ENCODE peak calls at places on chromosomes 7 and 10, in eight cellular contexts. K is Caki2, Q is SW 1271, F is mucosa of gallbladder, R is GM23338, C is choroid plexus epithelial cell, V is B cell, I is cardiac muscle cell. T is an unnamed sample.

GRCh38 chr7:129502708-129503685 is 666 bp downstream of the SMKR1 start:
- DNase-seq in V (no peak), K (no peak), Q (no peak), I (peak), C (no peak), F (no peak), R (peak), T (no peak)

GRCh38 chr7:74344128-74344496 is 54.9 kb downstream of the CLIP2 start:
- DNase-seq in F (no peak), I (no peak), K (peak), R (no peak), C (peak), Q (no peak), V (no peak), T (peak)

GRCh38 chr10:3775671-3776551 is 9.1 kb downstream of the KLF6 start:
- DNase-seq in C (peak), K (peak), I (no peak), R (peak), V (no peak), F (no peak), Q (no peak), T (peak)

GRCh38 chr10:32239770-32240169 is 107.2 kb downstream of the EPC1 start:
- DNase-seq in R (no peak), C (peak), K (no peak), Q (no peak), V (no peak), I (no peak), F (no peak), T (peak)

GRCh38 chr10:70874061-70874460 is 14.3 kb downstream of the PCBD1 start:
- DNase-seq in F (no peak), Q (no peak), I (no peak), V (no peak), R (no peak), K (no peak), C (no peak), T (no peak)

GRCh38 chr7:30924624-30925023 is 13.0 kb downstream of the AQP1 start:
- DNase-seq in V (no peak), I (no peak), F (peak), R (no peak), K (no peak), Q (no peak), C (no peak), T (no peak)

GRCh38 chr10:104256335-104257080 is 1.8 kb downstream of the GSTO1 start:
- DNase-seq in C (peak), V (no peak), K (no peak), R (no peak), Q (no peak), I (no peak), F (no peak), T (peak)

GRCh38 chr7:85497999-85498398 is 311.1 kb upstream of the SEMA3D start:
- DNase-seq in I (no peak), F (no peak), C (peak), Q (no peak), V (no peak), K (no peak), R (no peak), T (no peak)

GRCh38 chr7:192035-192649 is at the start of gene FAM20C:
- DNase-seq in K (peak), I (peak), F (peak), Q (no peak), C (peak), V (no peak), R (peak), T (peak)

GRCh38 chr7:68787586-68787985 is 810.7 kb upstream of the AUTS2 start:
- DNase-seq in F (no peak), K (peak), V (no peak), Q (no peak), C (no peak), R (no peak), I (no peak), T (no peak)

GRCh38 chr7:81264116-81264515 is 345.3 kb upstream of the SEMA3C start:
- DNase-seq in R (no peak), K (peak), Q (no peak), C (no peak), F (no peak), V (no peak), I (no peak), T (no peak)

GRCh38 chr7:119421657-119422056 is 851.3 kb upstream of the KCND2 start:
- DNase-seq in K (no peak), F (no peak), C (no peak), Q (no peak), R (no peak), I (no peak), V (no peak), T (no peak)

GRCh38 chr7:38330861-38331709 is 57.6 kb upstream of the TARP start:
- DNase-seq in F (no peak), K (no peak), I (peak), C (no peak), Q (no peak), R (peak), V (no peak), T (no peak)

GRCh38 chr7:7434379-7434778 is 101.3 kb downstream of the COL28A1 start:
- DNase-seq in K (no peak), R (no peak), Q (no peak), C (no peak), I (no peak), F (no peak), V (no peak), T (no peak)

GRCh38 chr10:22252801-22253577 is 35.2 kb upstream of the EBLN1 start:
- DNase-seq in Q (no peak), C (peak), I (no peak), V (peak), R (peak), K (no peak), F (peak), T (peak)

GRCh38 chr10:5479481-5480161 is 19.7 kb downstream of the CALML5 start:
- DNase-seq in K (no peak), F (no peak), I (no peak), Q (no peak), V (no peak), C (no peak), R (no peak), T (no peak)

GRCh38 chr10:97708976-97709745 is 4.4 kb upstream of the MARVELD1 start:
- DNase-seq in V (no peak), Q (no peak), K (peak), F (peak), I (peak), C (peak), R (peak), T (peak)

GRCh38 chr7:2437537-2438148 is 34.2 kb downstream of the CHST12 start:
- DNase-seq in F (no peak), I (no peak), C (no peak), V (no peak), K (no peak), Q (no peak), R (no peak), T (no peak)

GRCh38 chr7:96870934-96871333 is 134.4 kb upstream of the DLX6 start:
- DNase-seq in C (no peak), R (no peak), Q (no peak), F (no peak), I (no peak), K (no peak), V (no peak), T (no peak)

GRCh38 chr10:1202343-1202742 is 146.2 kb downstream of the WDR37 start:
- DNase-seq in V (peak), I (no peak), R (no peak), F (no peak), Q (no peak), K (no peak), C (no peak), T (no peak)

GRCh38 chr10:125694874-125695273 is 11.9 kb upstream of the TEX36 start:
- DNase-seq in F (no peak), I (no peak), Q (no peak), C (peak), V (no peak), R (no peak), K (no peak), T (peak)

GRCh38 chr7:2288986-2289611 is 25.1 kb downstream of the SNX8 start:
- DNase-seq in I (no peak), F (no peak), K (no peak), R (no peak), V (no peak), Q (no peak), C (no peak), T (no peak)

GRCh38 chr7:116195451-116195850 is 14.9 kb upstream of the TES start:
- DNase-seq in I (no peak), K (no peak), C (no peak), R (no peak), V (no peak), Q (no peak), F (no peak), T (no peak)

GRCh38 chr7:131238260-131238940 is 89.3 kb upstream of the MKLN1 start:
- DNase-seq in Q (peak), K (peak), I (no peak), C (peak), R (no peak), F (no peak), V (no peak), T (peak)

GRCh38 chr10:29646238-29646902 is 11.6 kb upstream of the SVIL start:
- DNase-seq in I (no peak), Q (no peak), K (peak), V (no peak), F (no peak), C (peak), R (no peak), T (peak)

GRCh38 chr7:26534649-26535482 is 243.2 kb downstream of the SNX10 start:
- DNase-seq in F (no peak), Q (no peak), C (no peak), K (no peak), R (no peak), I (peak), V (no peak), T (no peak)

GRCh38 chr7:41975854-41976253 is 261.2 kb downstream of the GLI3 start:
- DNase-seq in R (no peak), F (no peak), K (no peak), I (no peak), C (peak), Q (no peak), V (no peak), T (no peak)

GRCh38 chr10:71270301-71270777 is 48.7 kb upstream of the SLC29A3 start:
- DNase-seq in I (peak), Q (no peak), R (peak), V (peak), C (peak), K (peak), F (peak), T (peak)

GRCh38 chr10:100509241-100509640 is 10.4 kb downstream of the SEC31B start:
- DNase-seq in F (no peak), C (no peak), K (no peak), V (no peak), I (no peak), Q (no peak), R (no peak), T (no peak)

GRCh38 chr7:107387077-107387476 is 82.8 kb upstream of the GPR22 start:
- DNase-seq in K (no peak), C (peak), R (peak), Q (no peak), F (no peak), V (no peak), I (peak), T (peak)

GRCh38 chr10:7891634-7892033 is 73.3 kb downstream of the TAF3 start:
- DNase-seq in V (no peak), Q (no peak), R (no peak), K (no peak), C (peak), I (no peak), F (no peak), T (peak)

GRCh38 chr10:124249812-124250432 is 156.5 kb upstream of the CHST15 start:
- DNase-seq in K (no peak), F (no peak), Q (no peak), I (no peak), V (peak), R (peak), C (peak), T (no peak)

GRCh38 chr10:104218751-104219150 is 13.4 kb downstream of the CFAP43 start:
- DNase-seq in F (no peak), C (no peak), V (no peak), K (no peak), R (no peak), I (no peak), Q (no peak), T (no peak)

GRCh38 chr7:151135525-151135845 is 32.0 kb downstream of the GBX1 start:
- DNase-seq in V (no peak), F (no peak), I (no peak), C (no peak), Q (no peak), K (no peak), R (no peak), T (no peak)

GRCh38 chr7:24899905-24900304 is 80.1 kb downstream of the OSBPL3 start:
- DNase-seq in C (no peak), K (no peak), R (no peak), V (no peak), F (no peak), Q (no peak), I (no peak), T (no peak)

GRCh38 chr10:71306951-71307350 is 12.1 kb upstream of the SLC29A3 start:
- DNase-seq in Q (no peak), R (no peak), K (no peak), V (no peak), C (no peak), F (no peak), I (peak), T (no peak)

T was measured in astrocyte of the spinal cord.